ENCODE peak calls at places on chromosome 12, in five cellular contexts. M is globus pallidus, P is ELF-1, T is Karpas-422, N is skeletal muscle cell. D is an unnamed sample.

GRCh38 chr12:7972734-7973488 is 36.9 kb upstream of the SLC2A3 start:
- DNase-seq in M (no peak), P (no peak), T (no peak), N (no peak), D (peak; percentile 8)

GRCh38 chr12:87845995-87846483 is 183.2 kb downstream of the C12orf50 start:
- DNase-seq in M (no peak), P (peak; percentile 4), T (no peak), N (no peak), D (no peak)

GRCh38 chr12:19482551-19483109 is 43.3 kb downstream of the AEBP2 start:
- DNase-seq in M (no peak), P (peak; percentile 78), T (no peak), N (no peak), D (no peak)

GRCh38 chr12:104729610-104730446 is 228.3 kb downstream of the SLC41A2 start:
- DNase-seq in M (no peak), P (no peak), T (no peak), N (no peak), D (no peak)

GRCh38 chr12:57090456-57090855 is 1.5 kb downstream of the NAB2 start:
- DNase-seq in M (no peak), P (no peak), T (peak; percentile 38), N (no peak), D (no peak)

GRCh38 chr12:103560604-103561101 is 26.4 kb upstream of the STAB2 start:
- DNase-seq in M (no peak), P (peak; percentile 18), T (no peak), N (peak; percentile 96), D (no peak)

GRCh38 chr12:65335021-65335714 is 56.7 kb downstream of the MSRB3 start:
- DNase-seq in M (no peak), P (peak; percentile 30), T (no peak), N (peak; percentile 86), D (peak; percentile 61)

GRCh38 chr12:28872654-28873268 is 276.3 kb upstream of the FAR2 start:
- DNase-seq in M (peak; percentile 76), P (peak; percentile 19), T (peak; percentile 79), N (no peak), D (peak; percentile 15)

GRCh38 chr12:76519538-76519937 is 40.0 kb downstream of the OSBPL8 start:
- DNase-seq in M (no peak), P (no peak), T (no peak), N (no peak), D (no peak)

GRCh38 chr12:54593135-54593534 is 4.7 kb upstream of the PPP1R1A start:
- DNase-seq in M (no peak), P (no peak), T (no peak), N (no peak), D (no peak)

GRCh38 chr12:101243074-101243473 is 33.0 kb upstream of the SLC5A8 start:
- DNase-seq in M (no peak), P (no peak), T (peak; percentile 33), N (no peak), D (no peak)

GRCh38 chr12:10252201-10252600 is 39.5 kb downstream of the GABARAPL1 start:
- DNase-seq in M (no peak), P (no peak), T (no peak), N (no peak), D (no peak)

GRCh38 chr12:49824886-49825285 is 3.3 kb downstream of the NCKAP5L start:
- DNase-seq in M (peak; percentile 50), P (no peak), T (no peak), N (no peak), D (no peak)

GRCh38 chr12:38161123-38162000 is 155.2 kb upstream of the ALG10B start:
- DNase-seq in M (no peak), P (no peak), T (no peak), N (no peak), D (no peak)

GRCh38 chr12:7797698-7798398 is 8.6 kb downstream of the NANOG start:
- DNase-seq in M (no peak), P (peak; percentile 51), T (no peak), N (no peak), D (no peak)

GRCh38 chr12:52918351-52918750 is 13.5 kb upstream of the KRT8 start:
- DNase-seq in M (no peak), P (peak; percentile 2), T (no peak), N (no peak), D (no peak)

GRCh38 chr12:33944703-33945437 is 77.4 kb upstream of the ALG10 start:
- DNase-seq in M (no peak), P (no peak), T (no peak), N (no peak), D (no peak)

GRCh38 chr12:58000499-58000898 is 59.1 kb downstream of the ATP23 start:
- DNase-seq in M (no peak), P (no peak), T (no peak), N (no peak), D (no peak)

GRCh38 chr12:53817021-53817389 is 65.2 kb upstream of the CISTR start:
- DNase-seq in M (no peak), P (peak; percentile 25), T (no peak), N (no peak), D (no peak)

GRCh38 chr12:68477256-68477655 is 133.4 kb upstream of the RAP1B start:
- DNase-seq in M (no peak), P (no peak), T (no peak), N (no peak), D (no peak)

GRCh38 chr12:96015672-96016071 is 19.5 kb upstream of the HAL start:
- DNase-seq in M (no peak), P (peak; percentile 38), T (no peak), N (no peak), D (peak; percentile 19)

GRCh38 chr12:69066420-69067373 is 133.7 kb upstream of the CPM start:
- DNase-seq in M (peak; percentile 37), P (no peak), T (no peak), N (no peak), D (no peak)

GRCh38 chr12:7001921-7002591 is 16.2 kb downstream of the LPCAT3 start:
- DNase-seq in M (no peak), P (no peak), T (no peak), N (no peak), D (no peak)

GRCh38 chr12:94762259-94762942 is 112.0 kb upstream of the TMCC3 start:
- DNase-seq in M (no peak), P (no peak), T (no peak), N (no peak), D (no peak)

GRCh38 chr12:124507188-124508109 is 60.0 kb downstream of the NCOR2 start:
- DNase-seq in M (no peak), P (no peak), T (no peak), N (peak; percentile 87), D (no peak)

GRCh38 chr12:132489078-132489601 is 811 bp upstream of the FBRSL1 start:
- DNase-seq in M (no peak), P (no peak), T (no peak), N (no peak), D (no peak)

GRCh38 chr12:121860257-121860656 is 1.6 kb upstream of the HPD start:
- DNase-seq in M (no peak), P (peak; percentile 71), T (no peak), N (no peak), D (no peak)

GRCh38 chr12:118136559-118137003 is 657 bp downstream of the PEBP1 start:
- DNase-seq in M (no peak), P (peak; percentile 67), T (peak; percentile 78), N (no peak), D (peak; percentile 66)

GRCh38 chr12:55651314-55651703 is 14.6 kb downstream of the OR10P1 start:
- DNase-seq in M (no peak), P (no peak), T (no peak), N (no peak), D (no peak)

GRCh38 chr12:89180496-89180895 is 171.8 kb downstream of the DUSP6 start:
- DNase-seq in M (no peak), P (no peak), T (no peak), N (no peak), D (no peak)

GRCh38 chr12:104055686-104056388 is 5.8 kb upstream of the GLT8D2 start:
- DNase-seq in M (no peak), P (no peak), T (no peak), N (no peak), D (peak; percentile 99)

GRCh38 chr12:123834845-123835244 is 72.7 kb downstream of the DNAH10 start:
- DNase-seq in M (no peak), P (no peak), T (no peak), N (no peak), D (no peak)

GRCh38 chr12:4197922-4198763 is 75.4 kb upstream of the CCND2 start:
- DNase-seq in M (no peak), P (no peak), T (no peak), N (no peak), D (no peak)

GRCh38 chr12:24853588-24853987 is 95.3 kb downstream of the BCAT1 start:
- DNase-seq in M (no peak), P (no peak), T (no peak), N (no peak), D (no peak)

D was measured in G401.